ENCODE peak calls at places on chromosome 4, in ten cellular contexts. C is left lung, A is foreskin fibroblast, I is AG09309, B is sigmoid colon, M is MM.1S, K is tibial artery, V is AG04450, L is lung, J is fibroblast of villous mesenchyme. Q is an unnamed sample.

GRCh38 chr4:146186556-146186955 is 11.0 kb downstream of the LSM6 start:
- DNase-seq in C (no peak), A (no peak), I (no peak), B (no peak), M (no peak), K (no peak), V (no peak), L (no peak), J (no peak), Q (no peak)

GRCh38 chr4:101933855-101934254 is 143.3 kb downstream of the BANK1 start:
- DNase-seq in C (no peak), A (no peak), I (no peak), B (no peak), M (no peak), K (no peak), V (no peak), L (no peak), J (no peak), Q (no peak)

GRCh38 chr4:169492436-169493163 is 119.8 kb downstream of the NEK1 start:
- DNase-seq in C (no peak), A (peak), I (no peak), B (no peak), M (peak), K (no peak), V (no peak), L (no peak), J (peak), Q (no peak)

GRCh38 chr4:100391086-100391485 is 126.7 kb downstream of the EMCN start:
- DNase-seq in C (no peak), A (no peak), I (no peak), B (no peak), M (no peak), K (no peak), V (no peak), L (no peak), J (no peak), Q (no peak)

GRCh38 chr4:48138936-48139335 is 4.9 kb upstream of the TXK start:
- DNase-seq in C (no peak), A (no peak), I (no peak), B (no peak), M (peak), K (no peak), V (no peak), L (no peak), J (no peak), Q (no peak)

GRCh38 chr4:150875367-150875766 is 139.7 kb downstream of the LRBA start:
- DNase-seq in C (no peak), A (no peak), I (no peak), B (no peak), M (no peak), K (no peak), V (no peak), L (no peak), J (no peak), Q (no peak)

GRCh38 chr4:145487626-145488025 is 6.0 kb downstream of the SMAD1 start:
- DNase-seq in C (no peak), A (no peak), I (no peak), B (no peak), M (peak), K (no peak), V (no peak), L (no peak), J (no peak), Q (no peak)

GRCh38 chr4:180953572-180953971 is 1289.6 kb upstream of the TENM3 start:
- DNase-seq in C (no peak), A (no peak), I (no peak), B (no peak), M (no peak), K (no peak), V (no peak), L (no peak), J (no peak), Q (no peak)

GRCh38 chr4:25702848-25703247 is 47.2 kb downstream of the SLC34A2 start:
- DNase-seq in C (no peak), A (peak), I (peak), B (no peak), M (no peak), K (no peak), V (no peak), L (no peak), J (peak), Q (no peak)

GRCh38 chr4:23934915-23935314 is 45.1 kb upstream of the PPARGC1A start:
- DNase-seq in C (peak), A (peak), I (peak), B (peak), M (no peak), K (peak), V (peak), L (peak), J (peak), Q (peak)
- TF ChIP-seq CTCF in C (no peak), A (no peak), I (no peak), B (no peak), M (no peak), K (no peak), V (no peak), L (no peak), J (no peak), Q (peak)

GRCh38 chr4:2402053-2402452 is 16.4 kb downstream of the ZFYVE28 start:
- DNase-seq in C (peak), A (peak), I (no peak), B (peak), M (no peak), K (no peak), V (no peak), L (peak), J (peak), Q (no peak)
- H3K4me3 ChIP-seq in C (no peak), A (peak), I (peak), B (no peak), M (no peak), K (peak), V (peak), L (no peak), J (peak), Q (peak)

GRCh38 chr4:156790866-156791265 is 180.7 kb downstream of the PDGFC start:
- DNase-seq in C (no peak), A (peak), I (peak), B (no peak), M (no peak), K (no peak), V (no peak), L (no peak), J (peak), Q (no peak)
- TF ChIP-seq CTCF in C (no peak), A (no peak), I (no peak), B (no peak), M (no peak), K (no peak), V (no peak), L (no peak), J (no peak), Q (no peak)

GRCh38 chr4:184039963-184040383 is 134.9 kb downstream of the STOX2 start:
- DNase-seq in C (no peak), A (no peak), I (no peak), B (no peak), M (no peak), K (peak), V (no peak), L (no peak), J (no peak), Q (no peak)
- H3K4me3 ChIP-seq in C (no peak), A (no peak), I (no peak), B (no peak), M (no peak), K (no peak), V (no peak), L (no peak), J (no peak), Q (no peak)

DNA sequence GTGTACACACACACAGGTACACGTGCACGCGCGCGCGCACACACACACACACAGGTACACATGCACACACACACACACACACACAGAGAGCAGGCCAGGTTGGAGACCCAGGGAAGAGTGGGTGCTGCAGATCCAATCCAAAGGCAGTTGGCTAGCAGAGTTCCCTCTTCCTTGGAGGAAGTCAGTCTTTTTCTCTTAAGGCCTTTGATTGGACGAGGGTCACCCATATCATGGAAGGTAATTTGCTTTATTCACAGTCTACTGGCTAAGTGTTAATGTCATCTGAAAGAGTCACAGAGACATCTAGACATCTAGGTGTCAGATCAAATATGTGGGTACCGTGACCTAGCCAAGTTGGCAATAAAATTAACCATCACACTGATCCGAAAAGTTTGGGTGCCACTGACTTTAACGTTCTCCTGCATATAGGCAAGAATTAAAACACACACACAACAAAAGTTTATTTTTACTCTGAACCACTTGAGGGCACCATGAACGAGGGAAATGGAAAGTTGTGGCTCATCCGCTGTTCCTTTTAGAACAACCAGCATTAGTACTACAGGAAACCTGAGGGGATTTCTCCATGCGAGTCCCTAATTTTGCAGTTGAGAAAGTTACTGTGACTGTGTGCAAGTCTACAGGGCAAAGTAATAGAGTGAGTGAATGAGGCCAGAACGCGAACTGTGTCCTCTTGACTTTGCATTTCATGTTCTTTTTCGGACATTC is 66.0 kb upstream of the STOX2 start:
- DNase-seq in C (no peak), A (peak), I (no peak), B (no peak), M (peak), K (no peak), V (no peak), L (no peak), J (peak), Q (no peak)
- TF ChIP-seq CTCF in C (no peak), A (no peak), I (peak), B (peak), M (no peak), K (no peak), V (peak), L (no peak), J (no peak), Q (no peak)

GRCh38 chr4:212438-213174 is 88.3 kb downstream of the ZNF718 start:
- DNase-seq in C (peak), A (peak), I (peak), B (peak), M (no peak), K (peak), V (peak), L (peak), J (peak), Q (peak)
- H3K4me3 ChIP-seq in C (peak), A (peak), I (peak), B (peak), M (no peak), K (peak), V (peak), L (peak), J (peak), Q (peak)

GRCh38 chr4:16508968-16509367 is 282.7 kb upstream of the TAPT1 start:
- DNase-seq in C (no peak), A (peak), I (no peak), B (no peak), M (no peak), K (no peak), V (no peak), L (no peak), J (no peak), Q (no peak)
- TF ChIP-seq CTCF in C (no peak), A (peak), I (peak), B (no peak), M (peak), K (no peak), V (peak), L (no peak), J (peak), Q (peak)

GRCh38 chr4:83240379-83240875 is 44.2 kb downstream of the COQ2 start:
- DNase-seq in C (no peak), A (no peak), I (no peak), B (no peak), M (peak), K (no peak), V (no peak), L (no peak), J (no peak), Q (no peak)
- H3K4me3 ChIP-seq in C (no peak), A (no peak), I (no peak), B (no peak), M (peak), K (no peak), V (no peak), L (no peak), J (no peak), Q (no peak)

GRCh38 chr4:39469429-39470077 is 10.7 kb downstream of the LIAS start:
- DNase-seq in C (no peak), A (peak), I (peak), B (no peak), M (peak), K (peak), V (peak), L (no peak), J (peak), Q (peak)

GRCh38 chr4:39467470-39467869 is 8.6 kb downstream of the LIAS start:
- DNase-seq in C (no peak), A (no peak), I (no peak), B (no peak), M (no peak), K (no peak), V (no peak), L (no peak), J (no peak), Q (no peak)

GRCh38 chr4:39470402-39470801 is 11.5 kb downstream of the LIAS start:
- DNase-seq in C (no peak), A (no peak), I (no peak), B (no peak), M (no peak), K (no peak), V (no peak), L (no peak), J (no peak), Q (no peak)

GRCh38 chr4:39466747-39467146 is 7.9 kb downstream of the LIAS start:
- DNase-seq in C (no peak), A (no peak), I (no peak), B (no peak), M (no peak), K (no peak), V (peak), L (no peak), J (peak), Q (no peak)

DNA sequence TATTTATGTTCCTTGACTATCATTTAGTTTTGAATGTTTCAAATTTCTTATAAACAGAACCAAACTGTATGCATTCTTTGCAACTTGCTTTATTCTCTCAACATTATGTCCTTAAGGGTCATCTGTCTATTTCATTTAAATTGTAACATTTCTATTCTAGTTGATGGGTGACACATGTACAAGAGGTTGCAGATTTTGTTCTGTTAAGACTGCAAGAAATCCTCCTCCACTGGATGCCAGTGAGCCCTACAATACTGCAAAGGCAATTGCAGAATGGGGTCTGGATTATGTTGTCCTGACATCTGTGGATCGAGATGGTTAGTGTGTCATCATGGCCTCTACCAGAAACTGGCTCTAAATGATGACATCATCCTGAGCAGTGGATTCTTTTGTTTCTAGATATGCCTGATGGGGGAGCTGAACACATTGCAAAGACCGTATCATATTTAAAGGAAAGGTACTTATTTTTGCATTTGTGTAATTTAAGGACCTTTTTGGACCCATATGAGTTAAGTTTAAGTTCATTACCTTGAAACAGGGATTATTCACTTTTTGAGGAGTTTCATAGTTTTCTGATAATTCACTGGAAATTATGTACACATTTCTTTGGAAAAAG is 6.1 kb downstream of the LIAS start:
- DNase-seq in C (no peak), A (peak), I (no peak), B (no peak), M (no peak), K (no peak), V (peak), L (no peak), J (peak), Q (no peak)
- TF ChIP-seq CTCF in C (no peak), A (no peak), I (peak), B (no peak), M (no peak), K (no peak), V (peak), L (no peak), J (peak), Q (peak)

GRCh38 chr4:71945791-71946190 is 86.0 kb upstream of the NPFFR2 start:
- DNase-seq in C (no peak), A (no peak), I (no peak), B (no peak), M (no peak), K (no peak), V (no peak), L (no peak), J (no peak), Q (no peak)
- H3K4me3 ChIP-seq in C (no peak), A (no peak), I (no peak), B (no peak), M (no peak), K (no peak), V (no peak), L (no peak), J (no peak), Q (no peak)

Q was measured in BJ.